ENCODE peak calls at places on chromosomes 1 and 21, in eight cellular contexts. One of them, this sample, is unnamed.

GRCh38 chr1:26580116-26580515 is 50.6 kb downstream of the RPS6KA1 start:
- DNase-seq in CD8-positive, alpha-beta T cell: no peak
- DNase-seq in HCT116: no peak
- DNase-seq in GM23338: no peak
- DNase-seq in AG04450: no peak
- DNase-seq in heart left ventricle: no peak
- DNase-seq in HepG2: no peak
- DNase-seq in OCI-LY7: no peak
- DNase-seq in this sample: no peak

GRCh38 chr21:42777064-42777756 is 102.1 kb downstream of the WDR4 start:
- DNase-seq in CD8-positive, alpha-beta T cell: no peak
- DNase-seq in HCT116: no peak
- DNase-seq in GM23338: no peak
- DNase-seq in AG04450: no peak
- DNase-seq in heart left ventricle: no peak
- DNase-seq in HepG2: no peak
- DNase-seq in OCI-LY7: no peak
- DNase-seq in this sample: no peak

GRCh38 chr1:209643295-209644020 is 8.8 kb downstream of the LAMB3 start:
- DNase-seq in CD8-positive, alpha-beta T cell: no peak
- DNase-seq in HCT116: no peak
- DNase-seq in GM23338: no peak
- DNase-seq in AG04450: no peak
- DNase-seq in heart left ventricle: peak
- DNase-seq in HepG2: no peak
- DNase-seq in OCI-LY7: no peak
- DNase-seq in this sample: no peak

GRCh38 chr1:172956871-172957270 is 93.9 kb downstream of the TNFSF18 start:
- DNase-seq in CD8-positive, alpha-beta T cell: no peak
- DNase-seq in HCT116: no peak
- DNase-seq in GM23338: no peak
- DNase-seq in AG04450: no peak
- DNase-seq in heart left ventricle: no peak
- DNase-seq in HepG2: no peak
- DNase-seq in OCI-LY7: no peak
- DNase-seq in this sample: no peak

GRCh38 chr1:117077267-117077666 is 17.1 kb downstream of the TTF2 start:
- DNase-seq in CD8-positive, alpha-beta T cell: no peak
- DNase-seq in HCT116: peak
- DNase-seq in GM23338: no peak
- DNase-seq in AG04450: no peak
- DNase-seq in heart left ventricle: no peak
- DNase-seq in HepG2: no peak
- DNase-seq in OCI-LY7: no peak
- DNase-seq in this sample: no peak

GRCh38 chr1:11294951-11295350 is 22.0 kb downstream of the UBIAD1 start:
- DNase-seq in CD8-positive, alpha-beta T cell: no peak
- DNase-seq in HCT116: no peak
- DNase-seq in GM23338: no peak
- DNase-seq in AG04450: no peak
- DNase-seq in heart left ventricle: no peak
- DNase-seq in HepG2: no peak
- DNase-seq in OCI-LY7: no peak
- DNase-seq in this sample: no peak

GRCh38 chr1:230167419-230167852 is 100.4 kb downstream of the GALNT2 start:
- DNase-seq in CD8-positive, alpha-beta T cell: peak
- DNase-seq in HCT116: peak
- DNase-seq in GM23338: peak
- DNase-seq in AG04450: no peak
- DNase-seq in heart left ventricle: no peak
- DNase-seq in HepG2: peak
- DNase-seq in OCI-LY7: peak
- DNase-seq in this sample: no peak

GRCh38 chr1:218480137-218480536 is 135.0 kb downstream of the TGFB2 start:
- DNase-seq in CD8-positive, alpha-beta T cell: no peak
- DNase-seq in HCT116: no peak
- DNase-seq in GM23338: no peak
- DNase-seq in AG04450: peak
- DNase-seq in heart left ventricle: no peak
- DNase-seq in HepG2: no peak
- DNase-seq in OCI-LY7: no peak
- DNase-seq in this sample: no peak

GRCh38 chr1:221435510-221435909 is 306.4 kb downstream of the DUSP10 start:
- DNase-seq in CD8-positive, alpha-beta T cell: no peak
- DNase-seq in HCT116: peak
- DNase-seq in GM23338: peak
- DNase-seq in AG04450: peak
- DNase-seq in heart left ventricle: no peak
- DNase-seq in HepG2: peak
- DNase-seq in OCI-LY7: peak
- DNase-seq in this sample: no peak

GRCh38 chr1:25167269-25168192 is 64.8 kb downstream of the SYF2 start:
- DNase-seq in CD8-positive, alpha-beta T cell: no peak
- DNase-seq in HCT116: peak
- DNase-seq in GM23338: no peak
- DNase-seq in AG04450: no peak
- DNase-seq in heart left ventricle: no peak
- DNase-seq in HepG2: peak
- DNase-seq in OCI-LY7: no peak
- DNase-seq in this sample: no peak

GRCh38 chr21:25313891-25314646 is 293.2 kb downstream of the MRPL39 start:
- DNase-seq in CD8-positive, alpha-beta T cell: no peak
- DNase-seq in HCT116: no peak
- DNase-seq in GM23338: no peak
- DNase-seq in AG04450: peak
- DNase-seq in heart left ventricle: no peak
- DNase-seq in HepG2: no peak
- DNase-seq in OCI-LY7: no peak
- DNase-seq in this sample: no peak

GRCh38 chr1:38860464-38860816 is 868 bp upstream of the RRAGC start:
- DNase-seq in CD8-positive, alpha-beta T cell: no peak
- DNase-seq in HCT116: no peak
- DNase-seq in GM23338: no peak
- DNase-seq in AG04450: no peak
- DNase-seq in heart left ventricle: no peak
- DNase-seq in HepG2: peak
- DNase-seq in OCI-LY7: no peak
- DNase-seq in this sample: no peak

GRCh38 chr21:45950740-45951515 is 30.6 kb upstream of the COL6A1 start:
- DNase-seq in CD8-positive, alpha-beta T cell: no peak
- DNase-seq in HCT116: peak
- DNase-seq in GM23338: no peak
- DNase-seq in AG04450: no peak
- DNase-seq in heart left ventricle: peak
- DNase-seq in HepG2: no peak
- DNase-seq in OCI-LY7: no peak
- DNase-seq in this sample: no peak

GRCh38 chr1:115492880-115493279 is 148.9 kb upstream of the VANGL1 start:
- DNase-seq in CD8-positive, alpha-beta T cell: no peak
- DNase-seq in HCT116: no peak
- DNase-seq in GM23338: no peak
- DNase-seq in AG04450: no peak
- DNase-seq in heart left ventricle: no peak
- DNase-seq in HepG2: no peak
- DNase-seq in OCI-LY7: no peak
- DNase-seq in this sample: no peak

GRCh38 chr1:24849653-24850295 is 80.3 kb downstream of the RUNX3 start:
- DNase-seq in CD8-positive, alpha-beta T cell: peak
- DNase-seq in HCT116: no peak
- DNase-seq in GM23338: peak
- DNase-seq in AG04450: no peak
- DNase-seq in heart left ventricle: no peak
- DNase-seq in HepG2: no peak
- DNase-seq in OCI-LY7: peak
- DNase-seq in this sample: no peak

GRCh38 chr1:156788136-156788535 is 20.8 kb downstream of the PRCC start:
- DNase-seq in CD8-positive, alpha-beta T cell: no peak
- DNase-seq in HCT116: no peak
- DNase-seq in GM23338: no peak
- DNase-seq in AG04450: no peak
- DNase-seq in heart left ventricle: no peak
- DNase-seq in HepG2: no peak
- DNase-seq in OCI-LY7: no peak
- DNase-seq in this sample: no peak

GRCh38 chr1:156664949-156665411 is 12.2 kb downstream of the NES start:
- DNase-seq in CD8-positive, alpha-beta T cell: no peak
- DNase-seq in HCT116: no peak
- DNase-seq in GM23338: peak
- DNase-seq in AG04450: no peak
- DNase-seq in heart left ventricle: peak
- DNase-seq in HepG2: peak
- DNase-seq in OCI-LY7: no peak
- DNase-seq in this sample: no peak

GRCh38 chr1:9539829-9540550 is 725 bp downstream of the SLC25A33 start:
- DNase-seq in CD8-positive, alpha-beta T cell: peak
- DNase-seq in HCT116: no peak
- DNase-seq in GM23338: peak
- DNase-seq in AG04450: no peak
- DNase-seq in heart left ventricle: peak
- DNase-seq in HepG2: no peak
- DNase-seq in OCI-LY7: peak
- DNase-seq in this sample: no peak

DNA sequence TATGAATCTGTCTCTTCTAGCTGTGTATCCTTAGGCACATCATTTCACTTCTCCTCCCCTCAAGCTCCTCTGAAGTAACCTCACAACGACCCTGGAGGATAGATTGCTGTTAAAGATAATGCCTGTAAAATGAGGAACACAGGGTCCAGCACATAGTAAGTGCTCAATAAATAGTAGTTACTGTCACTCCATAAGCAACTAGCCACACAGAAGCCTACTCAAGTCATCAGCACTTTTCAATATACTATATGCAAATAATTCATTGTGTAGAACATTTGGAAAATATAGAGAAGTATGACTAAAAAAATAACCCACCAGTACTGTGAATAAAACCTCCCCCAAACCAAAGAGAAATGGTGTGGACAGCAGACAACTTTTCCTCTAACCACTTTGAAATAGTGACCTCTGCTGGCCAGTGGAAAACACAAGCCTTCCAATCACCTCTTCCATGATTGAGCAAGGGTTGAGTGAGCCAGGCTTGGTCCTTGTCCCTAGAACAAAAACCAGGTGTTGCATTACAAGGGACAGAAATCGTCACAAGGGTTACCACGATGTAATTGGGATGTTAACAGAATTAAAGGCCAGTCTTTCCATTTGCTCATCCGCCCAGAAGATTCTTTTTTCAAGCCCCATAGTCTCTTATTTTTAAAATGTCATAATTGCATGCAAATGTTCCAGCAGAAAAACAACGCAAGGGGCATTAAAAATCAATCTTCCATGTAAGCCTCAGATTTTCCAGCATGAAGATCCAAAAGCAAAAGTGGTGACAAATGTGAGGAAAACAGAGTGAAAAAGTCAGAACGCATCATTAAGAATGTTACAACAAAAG is 15.7 kb upstream of the GLIS1 start:
- DNase-seq in CD8-positive, alpha-beta T cell: no peak
- DNase-seq in HCT116: peak
- DNase-seq in GM23338: peak
- DNase-seq in AG04450: no peak
- DNase-seq in heart left ventricle: no peak
- DNase-seq in HepG2: peak
- DNase-seq in OCI-LY7: peak
- DNase-seq in this sample: no peak
- TF ChIP-seq CTCF in CD8-positive, alpha-beta T cell: peak
- TF ChIP-seq CTCF in HCT116: peak
- TF ChIP-seq CTCF in GM23338: peak
- TF ChIP-seq CTCF in AG04450: peak
- TF ChIP-seq CTCF in heart left ventricle: peak
- TF ChIP-seq CTCF in HepG2: peak
- TF ChIP-seq CTCF in OCI-LY7: peak
- TF ChIP-seq CTCF in this sample: no peak

GRCh38 chr1:228416217-228416971 is at the start of gene TRIM17:
- DNase-seq in CD8-positive, alpha-beta T cell: peak
- DNase-seq in HCT116: no peak
- DNase-seq in GM23338: peak
- DNase-seq in AG04450: no peak
- DNase-seq in heart left ventricle: no peak
- DNase-seq in HepG2: peak
- DNase-seq in OCI-LY7: no peak
- DNase-seq in this sample: no peak
- TF ChIP-seq CTCF in CD8-positive, alpha-beta T cell: no peak
- TF ChIP-seq CTCF in HCT116: no peak
- TF ChIP-seq CTCF in GM23338: peak
- TF ChIP-seq CTCF in AG04450: peak
- TF ChIP-seq CTCF in heart left ventricle: peak
- TF ChIP-seq CTCF in HepG2: peak
- TF ChIP-seq CTCF in OCI-LY7: no peak
- TF ChIP-seq CTCF in this sample: no peak

GRCh38 chr1:107750364-107750959 is 214.5 kb downstream of the VAV3 start:
- DNase-seq in CD8-positive, alpha-beta T cell: no peak
- DNase-seq in HCT116: peak
- DNase-seq in GM23338: peak
- DNase-seq in AG04450: peak
- DNase-seq in heart left ventricle: peak
- DNase-seq in HepG2: peak
- DNase-seq in OCI-LY7: peak
- DNase-seq in this sample: peak

GRCh38 chr1:107748529-107748928 is 216.5 kb downstream of the VAV3 start:
- DNase-seq in CD8-positive, alpha-beta T cell: no peak
- DNase-seq in HCT116: no peak
- DNase-seq in GM23338: peak
- DNase-seq in AG04450: no peak
- DNase-seq in heart left ventricle: no peak
- DNase-seq in HepG2: peak
- DNase-seq in OCI-LY7: peak
- DNase-seq in this sample: no peak
- TF ChIP-seq CTCF in CD8-positive, alpha-beta T cell: no peak
- TF ChIP-seq CTCF in HCT116: no peak
- TF ChIP-seq CTCF in GM23338: peak
- TF ChIP-seq CTCF in AG04450: no peak
- TF ChIP-seq CTCF in heart left ventricle: peak
- TF ChIP-seq CTCF in HepG2: peak
- TF ChIP-seq CTCF in OCI-LY7: peak
- TF ChIP-seq CTCF in this sample: no peak

GRCh38 chr1:205377355-205377754 is 20.6 kb upstream of the KLHDC8A start:
- DNase-seq in CD8-positive, alpha-beta T cell: no peak
- DNase-seq in HCT116: no peak
- DNase-seq in GM23338: no peak
- DNase-seq in AG04450: no peak
- DNase-seq in heart left ventricle: no peak
- DNase-seq in HepG2: no peak
- DNase-seq in OCI-LY7: no peak
- DNase-seq in this sample: no peak

GRCh38 chr1:205376739-205377138 is 20.0 kb upstream of the KLHDC8A start:
- DNase-seq in CD8-positive, alpha-beta T cell: no peak
- DNase-seq in HCT116: peak
- DNase-seq in GM23338: no peak
- DNase-seq in AG04450: no peak
- DNase-seq in heart left ventricle: no peak
- DNase-seq in HepG2: no peak
- DNase-seq in OCI-LY7: no peak
- DNase-seq in this sample: no peak

GRCh38 chr1:205374205-205375078 is 17.7 kb upstream of the KLHDC8A start:
- DNase-seq in CD8-positive, alpha-beta T cell: peak
- DNase-seq in HCT116: peak
- DNase-seq in GM23338: no peak
- DNase-seq in AG04450: no peak
- DNase-seq in heart left ventricle: no peak
- DNase-seq in HepG2: no peak
- DNase-seq in OCI-LY7: no peak
- DNase-seq in this sample: no peak

GRCh38 chr1:205373022-205373421 is 16.3 kb upstream of the KLHDC8A start:
- DNase-seq in CD8-positive, alpha-beta T cell: peak
- DNase-seq in HCT116: no peak
- DNase-seq in GM23338: peak
- DNase-seq in AG04450: no peak
- DNase-seq in heart left ventricle: no peak
- DNase-seq in HepG2: no peak
- DNase-seq in OCI-LY7: no peak
- DNase-seq in this sample: no peak

GRCh38 chr1:205375816-205376545 is 19.3 kb upstream of the KLHDC8A start:
- DNase-seq in CD8-positive, alpha-beta T cell: peak
- DNase-seq in HCT116: peak
- DNase-seq in GM23338: peak
- DNase-seq in AG04450: no peak
- DNase-seq in heart left ventricle: no peak
- DNase-seq in HepG2: peak
- DNase-seq in OCI-LY7: no peak
- DNase-seq in this sample: no peak
- TF ChIP-seq CTCF in CD8-positive, alpha-beta T cell: no peak
- TF ChIP-seq CTCF in HCT116: no peak
- TF ChIP-seq CTCF in GM23338: no peak
- TF ChIP-seq CTCF in AG04450: peak
- TF ChIP-seq CTCF in heart left ventricle: no peak
- TF ChIP-seq CTCF in HepG2: no peak
- TF ChIP-seq CTCF in OCI-LY7: no peak
- TF ChIP-seq CTCF in this sample: no peak

This sample was measured in omental fat pad.